ENCODE peak calls at places on chromosomes 1 and 21, in six cellular contexts. Q, K, M, I, H and B are unnamed samples.

GRCh38 chr21:45317401-45318145 is 29.9 kb upstream of the POFUT2 start:
- DNase-seq in Q (no peak), K (no peak), M (peak), I (no peak), H (peak), B (no peak)

GRCh38 chr1:189787201-189787600 is 690.5 kb downstream of the BRINP3 start:
- DNase-seq in Q (no peak), K (no peak), M (peak), I (no peak), H (no peak), B (no peak)

GRCh38 chr1:226737819-226738420 is 1.2 kb downstream of the ITPKB start:
- DNase-seq in Q (no peak), K (peak), M (peak), I (no peak), H (peak), B (no peak)

GRCh38 chr1:241499910-241500309 is 19.6 kb downstream of the FH start:
- DNase-seq in Q (no peak), K (peak), M (peak), I (peak), H (no peak), B (no peak)

GRCh38 chr1:244450597-244451538 is 841 bp downstream of the ADSS2 start:
- DNase-seq in Q (peak), K (peak), M (peak), I (peak), H (peak), B (no peak)

GRCh38 chr1:226497991-226498689 is 50.4 kb upstream of the STUM start:
- DNase-seq in Q (no peak), K (no peak), M (no peak), I (no peak), H (no peak), B (no peak)

GRCh38 chr1:18900303-18900841 is 2.0 kb downstream of the ALDH4A1 start:
- DNase-seq in Q (no peak), K (no peak), M (peak), I (no peak), H (no peak), B (no peak)

GRCh38 chr1:62250126-62250726 is 55.6 kb downstream of the L1TD1 start:
- DNase-seq in Q (no peak), K (no peak), M (no peak), I (no peak), H (no peak), B (no peak)

GRCh38 chr21:15191342-15191741 is 126.5 kb upstream of the NRIP1 start:
- DNase-seq in Q (no peak), K (no peak), M (no peak), I (no peak), H (no peak), B (no peak)